ENCODE peak calls at places on chromosomes 3 and 15, in nine cellular contexts. One of them, this sample, is unnamed.

GRCh38 chr3:20904674-20905073 is 718.7 kb upstream of the SGO1 start:
- DNase-seq in HCT116: no peak
- DNase-seq in A673: no peak
- DNase-seq in nephron progenitor cell: no peak
- DNase-seq in brain microvascular endothelial cell: no peak
- DNase-seq in esophagus squamous epithelium: no peak
- DNase-seq in activated CD8-positive, alpha-beta T cell treated with anti-CD3 and anti-CD28 coated beads for 36 hours: no peak
- DNase-seq in fibroblast of lung: no peak
- DNase-seq in H1: no peak
- DNase-seq in this sample: no peak

GRCh38 chr3:117919611-117920010 is 1115.0 kb downstream of the IGSF11 start:
- DNase-seq in activated CD8-positive, alpha-beta T cell treated with anti-CD3 and anti-CD28 coated beads for 36 hours: no peak
- DNase-seq in A673: no peak
- DNase-seq in brain microvascular endothelial cell: no peak
- DNase-seq in fibroblast of lung: no peak
- DNase-seq in H1: no peak
- DNase-seq in esophagus squamous epithelium: no peak
- DNase-seq in HCT116: no peak
- DNase-seq in nephron progenitor cell: no peak
- DNase-seq in this sample: no peak

GRCh38 chr3:58164199-58164879 is 46.4 kb downstream of the DNASE1L3 start:
- DNase-seq in nephron progenitor cell: no peak
- DNase-seq in esophagus squamous epithelium: no peak
- DNase-seq in HCT116: no peak
- DNase-seq in activated CD8-positive, alpha-beta T cell treated with anti-CD3 and anti-CD28 coated beads for 36 hours: no peak
- DNase-seq in A673: no peak
- DNase-seq in fibroblast of lung: peak; percentile 78
- DNase-seq in H1: no peak
- DNase-seq in brain microvascular endothelial cell: no peak
- DNase-seq in this sample: no peak

GRCh38 chr3:179732661-179733348 is 80.0 kb downstream of the USP13 start:
- DNase-seq in activated CD8-positive, alpha-beta T cell treated with anti-CD3 and anti-CD28 coated beads for 36 hours: no peak
- DNase-seq in H1: no peak
- DNase-seq in A673: no peak
- DNase-seq in brain microvascular endothelial cell: no peak
- DNase-seq in HCT116: no peak
- DNase-seq in esophagus squamous epithelium: no peak
- DNase-seq in fibroblast of lung: no peak
- DNase-seq in nephron progenitor cell: no peak
- DNase-seq in this sample: no peak

GRCh38 chr15:59170295-59170881 is 36.3 kb upstream of the LDHAL6B start:
- DNase-seq in A673: no peak
- DNase-seq in brain microvascular endothelial cell: peak; percentile 9
- DNase-seq in HCT116: no peak
- DNase-seq in esophagus squamous epithelium: no peak
- DNase-seq in nephron progenitor cell: no peak
- DNase-seq in activated CD8-positive, alpha-beta T cell treated with anti-CD3 and anti-CD28 coated beads for 36 hours: no peak
- DNase-seq in H1: no peak
- DNase-seq in fibroblast of lung: peak; percentile 72
- DNase-seq in this sample: no peak

GRCh38 chr15:69574506-69574905 is 121.9 kb downstream of the RPLP1 start:
- DNase-seq in activated CD8-positive, alpha-beta T cell treated with anti-CD3 and anti-CD28 coated beads for 36 hours: peak; percentile 10
- DNase-seq in HCT116: no peak
- DNase-seq in A673: no peak
- DNase-seq in H1: no peak
- DNase-seq in nephron progenitor cell: no peak
- DNase-seq in esophagus squamous epithelium: no peak
- DNase-seq in brain microvascular endothelial cell: no peak
- DNase-seq in fibroblast of lung: no peak
- DNase-seq in this sample: no peak

GRCh38 chr15:72961326-72961725 is 90.9 kb upstream of the NEO1 start:
- DNase-seq in fibroblast of lung: no peak
- DNase-seq in A673: no peak
- DNase-seq in nephron progenitor cell: no peak
- DNase-seq in HCT116: no peak
- DNase-seq in esophagus squamous epithelium: no peak
- DNase-seq in H1: no peak
- DNase-seq in activated CD8-positive, alpha-beta T cell treated with anti-CD3 and anti-CD28 coated beads for 36 hours: no peak
- DNase-seq in brain microvascular endothelial cell: no peak
- DNase-seq in this sample: no peak

GRCh38 chr15:67199881-67200763 is 54.3 kb downstream of the AAGAB start:
- DNase-seq in H1: no peak
- DNase-seq in nephron progenitor cell: no peak
- DNase-seq in HCT116: no peak
- DNase-seq in A673: no peak
- DNase-seq in fibroblast of lung: peak; percentile 80
- DNase-seq in activated CD8-positive, alpha-beta T cell treated with anti-CD3 and anti-CD28 coated beads for 36 hours: no peak
- DNase-seq in brain microvascular endothelial cell: no peak
- DNase-seq in esophagus squamous epithelium: no peak
- DNase-seq in this sample: no peak

GRCh38 chr3:188217011-188217463 is 63.1 kb downstream of the LPP start:
- DNase-seq in H1: no peak
- DNase-seq in brain microvascular endothelial cell: no peak
- DNase-seq in HCT116: no peak
- DNase-seq in A673: no peak
- DNase-seq in esophagus squamous epithelium: no peak
- DNase-seq in nephron progenitor cell: no peak
- DNase-seq in fibroblast of lung: no peak
- DNase-seq in activated CD8-positive, alpha-beta T cell treated with anti-CD3 and anti-CD28 coated beads for 36 hours: peak; percentile 23
- DNase-seq in this sample: no peak

GRCh38 chr3:113697192-113698090 is 999 bp upstream of the USF3 start:
- DNase-seq in HCT116: no peak
- DNase-seq in activated CD8-positive, alpha-beta T cell treated with anti-CD3 and anti-CD28 coated beads for 36 hours: peak; percentile 55
- DNase-seq in nephron progenitor cell: peak; percentile 12
- DNase-seq in esophagus squamous epithelium: no peak
- DNase-seq in fibroblast of lung: no peak
- DNase-seq in brain microvascular endothelial cell: no peak
- DNase-seq in H1: peak; percentile 55
- DNase-seq in A673: no peak
- DNase-seq in this sample: peak; percentile 15

GRCh38 chr3:12138044-12138443 is 20.7 kb downstream of the TIMP4 start:
- DNase-seq in A673: no peak
- DNase-seq in activated CD8-positive, alpha-beta T cell treated with anti-CD3 and anti-CD28 coated beads for 36 hours: peak; percentile 56
- DNase-seq in brain microvascular endothelial cell: no peak
- DNase-seq in fibroblast of lung: no peak
- DNase-seq in esophagus squamous epithelium: no peak
- DNase-seq in H1: no peak
- DNase-seq in HCT116: peak; percentile 8
- DNase-seq in nephron progenitor cell: peak; percentile 20
- DNase-seq in this sample: peak; percentile 33

GRCh38 chr15:67174864-67175573 is 79.4 kb downstream of the AAGAB start:
- DNase-seq in activated CD8-positive, alpha-beta T cell treated with anti-CD3 and anti-CD28 coated beads for 36 hours: peak; percentile 27
- DNase-seq in brain microvascular endothelial cell: no peak
- DNase-seq in esophagus squamous epithelium: no peak
- DNase-seq in A673: no peak
- DNase-seq in fibroblast of lung: peak; percentile 61
- DNase-seq in nephron progenitor cell: no peak
- DNase-seq in HCT116: peak; percentile 94
- DNase-seq in H1: no peak
- DNase-seq in this sample: peak; percentile 42

GRCh38 chr3:159266779-159267178 is 464.9 kb downstream of the MFSD1 start:
- DNase-seq in esophagus squamous epithelium: no peak
- DNase-seq in activated CD8-positive, alpha-beta T cell treated with anti-CD3 and anti-CD28 coated beads for 36 hours: peak; percentile 32
- DNase-seq in fibroblast of lung: no peak
- DNase-seq in HCT116: peak; percentile 26
- DNase-seq in A673: peak; percentile 63
- DNase-seq in nephron progenitor cell: peak; percentile 65
- DNase-seq in brain microvascular endothelial cell: no peak
- DNase-seq in H1: peak; percentile 77
- DNase-seq in this sample: no peak

GRCh38 chr15:60905587-60905986 is 323.5 kb downstream of the RORA start:
- DNase-seq in activated CD8-positive, alpha-beta T cell treated with anti-CD3 and anti-CD28 coated beads for 36 hours: peak; percentile 24
- DNase-seq in HCT116: no peak
- DNase-seq in brain microvascular endothelial cell: no peak
- DNase-seq in fibroblast of lung: no peak
- DNase-seq in nephron progenitor cell: no peak
- DNase-seq in esophagus squamous epithelium: no peak
- DNase-seq in H1: no peak
- DNase-seq in A673: no peak
- DNase-seq in this sample: no peak

GRCh38 chr3:164194842-164195241 is 883.5 kb downstream of the SI start:
- DNase-seq in brain microvascular endothelial cell: no peak
- DNase-seq in H1: no peak
- DNase-seq in nephron progenitor cell: no peak
- DNase-seq in A673: no peak
- DNase-seq in esophagus squamous epithelium: no peak
- DNase-seq in HCT116: no peak
- DNase-seq in fibroblast of lung: no peak
- DNase-seq in activated CD8-positive, alpha-beta T cell treated with anti-CD3 and anti-CD28 coated beads for 36 hours: no peak
- DNase-seq in this sample: no peak
- TF ChIP-seq CTCF in brain microvascular endothelial cell: no peak
- TF ChIP-seq CTCF in H1: no peak
- TF ChIP-seq CTCF in nephron progenitor cell: no peak
- TF ChIP-seq CTCF in A673: peak; percentile 32
- TF ChIP-seq CTCF in esophagus squamous epithelium: no peak
- TF ChIP-seq CTCF in HCT116: peak; percentile 46
- TF ChIP-seq CTCF in fibroblast of lung: no peak
- TF ChIP-seq CTCF in activated CD8-positive, alpha-beta T cell treated with anti-CD3 and anti-CD28 coated beads for 36 hours: no peak
- TF ChIP-seq CTCF in this sample: no peak

GRCh38 chr3:99366663-99367429 is 271.5 kb upstream of the COL8A1 start:
- DNase-seq in fibroblast of lung: no peak
- DNase-seq in brain microvascular endothelial cell: no peak
- DNase-seq in esophagus squamous epithelium: no peak
- DNase-seq in HCT116: peak; percentile 6
- DNase-seq in H1: peak; percentile 48
- DNase-seq in activated CD8-positive, alpha-beta T cell treated with anti-CD3 and anti-CD28 coated beads for 36 hours: no peak
- DNase-seq in A673: peak; percentile 18
- DNase-seq in nephron progenitor cell: no peak
- DNase-seq in this sample: no peak
- TF ChIP-seq CTCF in fibroblast of lung: no peak
- TF ChIP-seq CTCF in brain microvascular endothelial cell: peak; percentile 19
- TF ChIP-seq CTCF in esophagus squamous epithelium: no peak
- TF ChIP-seq CTCF in HCT116: peak; percentile 29
- TF ChIP-seq CTCF in H1: no peak
- TF ChIP-seq CTCF in activated CD8-positive, alpha-beta T cell treated with anti-CD3 and anti-CD28 coated beads for 36 hours: no peak
- TF ChIP-seq CTCF in A673: no peak
- TF ChIP-seq CTCF in nephron progenitor cell: peak; percentile 29
- TF ChIP-seq CTCF in this sample: no peak

DNA sequence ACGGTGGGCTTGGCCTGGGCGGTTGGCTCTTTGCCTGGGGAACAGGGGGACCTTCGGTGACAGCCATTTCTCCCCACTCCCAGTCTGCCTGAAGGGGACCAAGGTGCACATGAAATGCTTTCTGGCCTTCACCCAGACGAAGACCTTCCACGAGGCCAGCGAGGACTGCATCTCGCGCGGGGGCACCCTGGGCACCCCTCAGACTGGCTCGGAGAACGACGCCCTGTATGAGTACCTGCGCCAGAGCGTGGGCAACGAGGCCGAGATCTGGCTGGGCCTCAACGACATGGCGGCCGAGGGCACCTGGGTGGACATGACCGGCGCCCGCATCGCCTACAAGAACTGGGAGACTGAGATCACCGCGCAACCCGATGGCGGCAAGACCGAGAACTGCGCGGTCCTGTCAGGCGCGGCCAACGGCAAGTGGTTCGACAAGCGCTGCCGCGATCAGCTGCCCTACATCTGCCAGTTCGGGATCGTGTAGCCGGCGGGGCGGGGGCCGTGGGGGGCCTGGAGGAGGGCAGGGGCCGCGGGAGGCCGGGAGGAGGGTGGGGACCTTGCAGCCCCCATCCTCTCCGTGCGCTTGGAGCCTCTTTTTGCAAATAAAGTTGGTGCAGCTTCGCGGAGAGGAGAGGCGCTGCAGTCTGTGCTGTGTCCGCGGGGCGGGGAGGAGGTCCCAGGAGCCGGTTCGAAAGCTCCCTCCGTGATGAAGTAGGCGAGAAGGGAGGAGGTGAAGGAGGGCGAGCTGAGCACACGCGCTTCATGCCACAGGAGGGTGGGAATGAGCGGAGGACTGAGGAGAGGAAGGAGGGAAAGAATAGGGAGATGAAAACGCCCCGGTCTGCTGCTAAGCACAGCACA is 9.6 kb downstream of the CLEC3B start:
- DNase-seq in HCT116: no peak
- DNase-seq in fibroblast of lung: no peak
- DNase-seq in H1: peak; percentile 70
- DNase-seq in nephron progenitor cell: peak; percentile 56
- DNase-seq in esophagus squamous epithelium: no peak
- DNase-seq in brain microvascular endothelial cell: no peak
- DNase-seq in A673: peak; percentile 16
- DNase-seq in activated CD8-positive, alpha-beta T cell treated with anti-CD3 and anti-CD28 coated beads for 36 hours: peak; percentile 32
- DNase-seq in this sample: peak; percentile 24
- TF ChIP-seq CTCF in HCT116: no peak
- TF ChIP-seq CTCF in fibroblast of lung: no peak
- TF ChIP-seq CTCF in H1: no peak
- TF ChIP-seq CTCF in nephron progenitor cell: no peak
- TF ChIP-seq CTCF in esophagus squamous epithelium: peak; percentile 2
- TF ChIP-seq CTCF in brain microvascular endothelial cell: peak; percentile 25
- TF ChIP-seq CTCF in A673: no peak
- TF ChIP-seq CTCF in activated CD8-positive, alpha-beta T cell treated with anti-CD3 and anti-CD28 coated beads for 36 hours: no peak
- TF ChIP-seq CTCF in this sample: no peak

GRCh38 chr3:142861926-142862325 is 27.0 kb downstream of the PCOLCE2 start:
- DNase-seq in H1: no peak
- DNase-seq in activated CD8-positive, alpha-beta T cell treated with anti-CD3 and anti-CD28 coated beads for 36 hours: no peak
- DNase-seq in nephron progenitor cell: no peak
- DNase-seq in brain microvascular endothelial cell: no peak
- DNase-seq in HCT116: no peak
- DNase-seq in fibroblast of lung: no peak
- DNase-seq in A673: no peak
- DNase-seq in esophagus squamous epithelium: no peak
- DNase-seq in this sample: no peak

GRCh38 chr3:142863010-142863787 is 25.7 kb downstream of the PCOLCE2 start:
- DNase-seq in A673: no peak
- DNase-seq in esophagus squamous epithelium: no peak
- DNase-seq in brain microvascular endothelial cell: no peak
- DNase-seq in nephron progenitor cell: no peak
- DNase-seq in fibroblast of lung: peak; percentile 65
- DNase-seq in activated CD8-positive, alpha-beta T cell treated with anti-CD3 and anti-CD28 coated beads for 36 hours: peak; percentile 18
- DNase-seq in HCT116: no peak
- DNase-seq in H1: no peak
- DNase-seq in this sample: no peak

GRCh38 chr3:142863965-142864924 is 24.6 kb downstream of the PCOLCE2 start:
- DNase-seq in activated CD8-positive, alpha-beta T cell treated with anti-CD3 and anti-CD28 coated beads for 36 hours: no peak
- DNase-seq in A673: peak; percentile 45
- DNase-seq in HCT116: no peak
- DNase-seq in fibroblast of lung: peak; percentile 17
- DNase-seq in brain microvascular endothelial cell: no peak
- DNase-seq in esophagus squamous epithelium: no peak
- DNase-seq in nephron progenitor cell: no peak
- DNase-seq in H1: no peak
- DNase-seq in this sample: no peak

DNA sequence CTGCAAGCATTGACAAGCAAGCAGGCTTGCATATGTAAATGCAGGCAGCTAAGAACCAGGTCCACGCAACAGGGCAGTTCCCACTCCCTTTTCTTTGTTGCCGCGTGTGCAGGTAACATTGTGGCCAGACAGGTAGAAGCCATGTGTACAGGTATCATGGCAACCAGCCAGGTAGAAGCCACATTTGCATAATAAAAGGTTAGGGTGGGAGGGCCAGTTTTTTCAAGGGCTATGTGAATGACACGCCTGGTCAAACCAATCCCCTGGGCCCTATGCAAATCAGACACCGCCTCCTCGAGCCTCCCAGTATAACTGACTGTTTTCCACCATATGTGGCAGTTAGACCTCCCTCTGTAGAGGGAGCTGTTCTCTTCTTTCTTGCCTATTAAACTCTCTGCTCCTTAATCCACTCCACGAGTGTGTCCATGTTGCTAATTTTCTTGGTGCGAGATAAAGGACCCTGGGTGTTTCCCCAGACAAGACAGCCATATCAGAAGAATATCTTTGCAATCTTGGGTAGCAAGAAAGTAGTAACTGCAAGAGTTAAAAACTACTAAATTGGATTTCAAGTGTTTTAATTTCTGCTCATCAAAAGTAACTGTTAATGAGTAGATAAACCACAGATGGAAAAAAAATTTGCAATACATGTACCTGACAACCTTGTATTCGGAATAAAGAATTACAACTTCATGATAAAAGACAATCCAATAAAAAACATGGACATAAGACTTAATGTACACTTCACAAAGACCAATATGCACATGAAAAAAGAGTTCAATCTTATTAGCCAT is 21.8 kb downstream of the PCOLCE2 start:
- DNase-seq in activated CD8-positive, alpha-beta T cell treated with anti-CD3 and anti-CD28 coated beads for 36 hours: no peak
- DNase-seq in A673: peak; percentile 19
- DNase-seq in esophagus squamous epithelium: no peak
- DNase-seq in HCT116: peak; percentile 45
- DNase-seq in H1: peak; percentile 76
- DNase-seq in brain microvascular endothelial cell: no peak
- DNase-seq in nephron progenitor cell: no peak
- DNase-seq in fibroblast of lung: no peak
- DNase-seq in this sample: no peak
- TF ChIP-seq CTCF in activated CD8-positive, alpha-beta T cell treated with anti-CD3 and anti-CD28 coated beads for 36 hours: no peak
- TF ChIP-seq CTCF in A673: peak; percentile 24
- TF ChIP-seq CTCF in esophagus squamous epithelium: peak; percentile 58
- TF ChIP-seq CTCF in HCT116: peak; percentile 38
- TF ChIP-seq CTCF in H1: no peak
- TF ChIP-seq CTCF in brain microvascular endothelial cell: peak; percentile 33
- TF ChIP-seq CTCF in nephron progenitor cell: no peak
- TF ChIP-seq CTCF in fibroblast of lung: no peak
- TF ChIP-seq CTCF in this sample: no peak